ENCODE peak calls at places on chromosomes 1 and 21, in four cellular contexts. P, E, G and Z are unnamed samples.

GRCh38 chr1:235024706-235025421 is 103.8 kb downstream of the TOMM20 start:
- DNase-seq in G (no peak), E (no peak), P (peak; percentile 28), Z (no peak)

GRCh38 chr1:3902111-3902511 is 2.0 kb upstream of the C1orf174 start:
- DNase-seq in E (no peak), P (no peak), G (no peak), Z (no peak)

GRCh38 chr1:151718011-151718431 is 1.4 kb upstream of the CELF3 start:
- DNase-seq in G (no peak), E (no peak), P (no peak), Z (no peak)

GRCh38 chr1:60503216-60503615 is 429.6 kb upstream of the C1orf87 start:
- DNase-seq in E (no peak), P (no peak), G (no peak), Z (no peak)

GRCh38 chr1:43454270-43455011 is 710 bp upstream of the HYI start:
- DNase-seq in P (peak; percentile 88), E (no peak), G (peak; percentile 83), Z (peak; percentile 43)

GRCh38 chr1:24047101-24047459 is 64.9 kb downstream of the MYOM3 start:
- DNase-seq in P (peak; percentile 83), E (peak; percentile 73), G (no peak), Z (peak; percentile 58)

GRCh38 chr21:37281993-37282392 is 14.9 kb upstream of the VPS26C start:
- DNase-seq in E (no peak), P (no peak), G (no peak), Z (no peak)

GRCh38 chr21:32886339-32886738 is 114.8 kb upstream of the PAXBP1 start:
- DNase-seq in G (no peak), P (no peak), E (peak; percentile 1), Z (no peak)

GRCh38 chr1:154739654-154740053 is 130.4 kb downstream of the KCNN3 start:
- DNase-seq in E (no peak), P (no peak), G (no peak), Z (no peak)

GRCh38 chr21:31927872-31928476 is 55.2 kb downstream of the HUNK start:
- DNase-seq in G (no peak), E (no peak), P (no peak), Z (no peak)

GRCh38 chr1:198830397-198830796 is 191.6 kb downstream of the PTPRC start:
- DNase-seq in E (no peak), G (no peak), P (no peak), Z (no peak)

GRCh38 chr1:30109853-30110252 is 613.5 kb downstream of the MATN1 start:
- DNase-seq in P (peak; percentile 81), G (no peak), E (peak; percentile 34), Z (no peak)

GRCh38 chr1:183804916-183805734 is at the start of gene RGL1:
- DNase-seq in P (peak; percentile 94), G (peak; percentile 46), E (peak; percentile 51), Z (peak; percentile 52)

GRCh38 chr1:246907472-246907871 is 24.3 kb downstream of the AHCTF1 start:
- DNase-seq in E (peak; percentile 51), G (no peak), P (no peak), Z (no peak)

GRCh38 chr1:220221269-220221668 is 51.0 kb downstream of the RAB3GAP2 start:
- DNase-seq in G (no peak), E (no peak), P (no peak), Z (no peak)

GRCh38 chr1:82125866-82126265 is 325.1 kb downstream of the ADGRL2 start:
- DNase-seq in P (no peak), E (no peak), G (no peak), Z (no peak)

GRCh38 chr1:151867785-151868403 is 14.4 kb upstream of the THEM5 start:
- DNase-seq in P (no peak), G (no peak), E (peak; percentile 29), Z (no peak)

GRCh38 chr1:198967566-198967965 is 328.7 kb downstream of the PTPRC start:
- DNase-seq in E (no peak), G (no peak), P (no peak), Z (no peak)

GRCh38 chr1:154871374-154871773 is 1.3 kb upstream of the KCNN3 start:
- DNase-seq in P (peak; percentile 40), E (no peak), G (peak; percentile 32), Z (no peak)

GRCh38 chr1:57887973-57888491 is 464.2 kb upstream of the DAB1 start:
- DNase-seq in E (no peak), G (no peak), P (no peak), Z (no peak)

GRCh38 chr1:14698206-14698605 is 99.7 kb downstream of the KAZN start:
- DNase-seq in G (no peak), P (no peak), E (no peak), Z (no peak)

GRCh38 chr1:93605812-93606512 is 75.7 kb downstream of the BCAR3 start:
- DNase-seq in E (peak; percentile 67), P (peak; percentile 61), G (no peak), Z (no peak)

GRCh38 chr1:43541721-43542401 is 11.2 kb downstream of the PTPRF start:
- DNase-seq in E (no peak), P (peak; percentile 94), G (peak; percentile 91), Z (peak; percentile 50)

GRCh38 chr1:66607458-66607857 is 73.5 kb downstream of the SGIP1 start:
- DNase-seq in G (no peak), E (no peak), P (no peak), Z (no peak)

GRCh38 chr1:41005876-41006275 is 15.6 kb downstream of the SLFNL1 start:
- DNase-seq in G (no peak), E (no peak), P (no peak), Z (no peak)

GRCh38 chr1:11478571-11479374 is at the start of gene DISP3:
- DNase-seq in E (peak; percentile 65), P (no peak), G (peak; percentile 50), Z (no peak)

GRCh38 chr1:177959793-177960515 is 9.9 kb downstream of the SEC16B start:
- DNase-seq in E (peak; percentile 50), P (no peak), G (no peak), Z (no peak)

GRCh38 chr1:46549697-46550681 is 1.5 kb downstream of the KNCN start:
- DNase-seq in P (no peak), E (peak; percentile 40), G (no peak), Z (no peak)

GRCh38 chr1:94701796-94702439 is 118.2 kb upstream of the SLC44A3 start:
- DNase-seq in P (no peak), G (no peak), E (no peak), Z (no peak)

GRCh38 chr1:11979453-11979817 is 809 bp upstream of the MFN2 start:
- DNase-seq in G (peak; percentile 32), P (no peak), E (no peak), Z (peak; percentile 17)

GRCh38 chr1:228902781-228903572 is 167.7 kb downstream of the RHOU start:
- DNase-seq in G (peak; percentile 89), E (peak; percentile 90), P (peak; percentile 95), Z (peak; percentile 90)

GRCh38 chr1:8443558-8444194 is 125.8 kb downstream of the SLC45A1 start:
- DNase-seq in P (no peak), E (no peak), G (no peak), Z (no peak)

GRCh38 chr21:25506268-25506667 is 101.0 kb downstream of the MRPL39 start:
- DNase-seq in E (no peak), G (no peak), P (no peak), Z (no peak)

GRCh38 chr1:234724517-234725176 is 114.7 kb upstream of the IRF2BP2 start:
- DNase-seq in P (peak; percentile 95), E (no peak), G (peak; percentile 82), Z (no peak)

DNA sequence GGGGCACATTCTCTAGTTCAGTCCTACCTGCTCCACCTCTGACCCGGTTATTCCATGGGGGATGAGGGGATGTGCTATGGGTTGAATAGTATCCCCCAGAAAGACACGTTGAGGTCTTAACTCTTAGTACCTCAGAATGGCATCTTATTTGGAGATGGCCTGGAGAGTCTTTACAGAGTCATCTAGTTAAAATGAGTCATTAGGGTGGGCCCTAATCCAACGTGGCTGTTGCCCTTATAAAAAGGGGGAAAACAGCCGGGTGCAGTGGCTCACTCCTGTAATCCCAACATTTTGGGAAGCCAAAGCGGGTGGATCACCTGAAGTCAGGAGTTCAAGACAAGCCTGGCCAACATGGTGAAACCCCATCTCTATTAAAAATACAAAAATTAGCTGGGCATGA is 5.7 kb downstream of the TMPRSS3 start:
- DNase-seq in P (peak; percentile 3), E (no peak), G (no peak), Z (no peak)
- H3K4me3 ChIP-seq in P (no peak overlapping the region), E (no peak overlapping the region), G (no peak overlapping the region), Z (no peak overlapping the region)

GRCh38 chr1:116131866-116132605 is 20.8 kb downstream of the MAB21L3 start:
- DNase-seq in G (no peak), P (no peak), E (no peak), Z (no peak)
- TF ChIP-seq EP300 in G (no peak), P (no peak), E (no peak), Z (no peak)

GRCh38 chr1:15952317-15953258 is 23.3 kb downstream of the ZBTB17 start:
- DNase-seq in P (no peak), E (peak; percentile 61), G (no peak), Z (no peak)
- H3K4me1 ChIP-seq in P (peaks cover 70% of the 10 kb centered on the region), E (peaks cover 59% of the 10 kb centered on the region), G (peaks cover 89% of the 10 kb centered on the region), Z (peaks cover 51% of the 10 kb centered on the region)

GRCh38 chr1:163068716-163069115 is 445 bp upstream of the RGS4 start:
- DNase-seq in P (no peak), G (no peak), E (no peak), Z (no peak)
- H3K4me3 ChIP-seq in P (peak overlapping the region; percentile 43), G (peak overlapping the region; percentile 32), E (no peak overlapping the region), Z (no peak overlapping the region)

GRCh38 chr1:161391611-161392010 is 23.9 kb upstream of the CFAP126 start:
- DNase-seq in G (no peak), E (no peak), P (no peak), Z (no peak)

GRCh38 chr1:161390559-161390858 is 22.8 kb upstream of the CFAP126 start:
- DNase-seq in G (no peak), E (no peak), P (no peak), Z (no peak)

GRCh38 chr1:161388639-161389038 is 21.0 kb upstream of the CFAP126 start:
- DNase-seq in P (no peak), G (no peak), E (no peak), Z (no peak)

DNA sequence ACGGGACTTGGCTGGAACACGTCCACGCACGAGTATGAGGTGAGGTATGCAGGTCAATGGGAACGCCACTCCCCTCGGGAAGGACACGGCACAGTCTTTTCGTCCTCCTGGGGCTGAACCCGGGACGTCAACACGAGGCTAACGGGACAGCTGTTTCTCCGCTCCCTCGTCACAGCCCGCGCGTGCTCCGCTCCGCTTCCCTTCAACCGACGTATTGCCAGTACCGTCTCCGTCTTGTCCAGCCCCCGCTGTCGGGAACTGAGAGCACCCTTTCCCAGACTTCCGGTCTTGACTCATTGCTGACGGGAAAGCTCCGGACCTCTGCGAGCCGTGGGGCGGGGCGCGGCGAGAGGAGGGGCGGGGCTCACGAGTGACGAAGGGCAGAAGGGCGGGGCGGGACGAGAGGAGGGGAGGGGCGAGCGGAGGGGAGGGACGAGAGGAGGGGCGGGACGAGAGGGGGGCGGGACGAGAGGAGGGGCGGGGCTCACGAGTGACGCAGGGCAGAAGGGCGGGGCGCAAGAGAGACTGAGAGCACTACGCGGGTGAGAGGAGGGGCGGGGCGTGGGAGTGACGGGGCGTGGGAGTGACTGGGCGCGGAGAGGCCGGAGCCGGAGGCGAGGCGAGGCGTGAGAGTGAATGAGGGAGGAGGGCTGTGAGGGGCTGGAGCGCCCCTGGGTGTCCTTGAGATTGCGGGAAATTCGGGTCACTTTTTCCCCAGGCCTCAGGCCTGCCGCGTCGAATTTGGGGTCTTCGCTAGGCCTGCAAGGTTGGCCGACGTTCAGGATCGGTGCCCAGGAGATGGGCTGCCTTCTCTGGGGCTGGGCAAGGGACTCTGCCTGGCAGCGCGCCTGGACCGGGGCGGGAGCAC is 22.2 kb upstream of the CFAP126 start:
- DNase-seq in G (peak; percentile 98), P (peak; percentile 99), E (peak; percentile 98), Z (peak; percentile 99)
- TF ChIP-seq EP300 in G (peak; percentile 99), P (peak; percentile 95), E (no peak), Z (peak; percentile 100)

GRCh38 chr1:209417761-209418160 is 165.8 kb upstream of the CAMK1G start:
- DNase-seq in E (no peak), G (no peak), P (no peak), Z (no peak)
- H3K4me1 ChIP-seq in E (peaks cover 7% of the 10 kb centered on the region), G (no peaks in the 10 kb centered on the region), P (no peaks in the 10 kb centered on the region), Z (peaks cover 1% of the 10 kb centered on the region)